ENCODE peak calls at places on chromosome 21, in seven cellular contexts. R is trophoblast cell, N is neuronal stem cell, H is H9, F is mesendoderm, C is IMR-90, X is H1. O is an unnamed sample.

GRCh38 chr21:27818847-27819246 is 852.0 kb upstream of the ADAMTS5 start:
- DNase-seq in R (no peak), N (no peak), H (no peak), F (no peak), C (no peak), X (no peak), O (peak; percentile 67)

GRCh38 chr21:38140192-38140905 is 116.4 kb upstream of the KCNJ15 start:
- DNase-seq in R (peak; percentile 49), N (no peak), H (no peak), F (no peak), C (peak; percentile 25), X (no peak), O (peak; percentile 71)

GRCh38 chr21:27077501-27077900 is 110.6 kb upstream of the ADAMTS5 start:
- DNase-seq in R (no peak), N (no peak), H (no peak), F (no peak), C (peak; percentile 17), X (no peak), O (peak; percentile 9)

GRCh38 chr21:36450511-36450910 is 29.4 kb downstream of the CLDN14 start:
- DNase-seq in R (no peak), N (no peak), H (no peak), F (no peak), C (peak; percentile 69), X (no peak), O (no peak)

GRCh38 chr21:29007801-29008200 is 11.3 kb downstream of the RWDD2B start:
- DNase-seq in R (peak; percentile 88), N (no peak), H (no peak), F (peak; percentile 52), C (peak; percentile 33), X (no peak), O (peak; percentile 87)

GRCh38 chr21:16536661-16537359 is 807.0 kb downstream of the USP25 start:
- DNase-seq in R (no peak), N (no peak), H (no peak), F (no peak), C (peak; percentile 6), X (no peak), O (no peak)

GRCh38 chr21:7957713-7958064 is 2563.7 kb upstream of the TPTE start:
- DNase-seq in R (no peak), N (no peak), H (no peak), F (no peak), C (no peak), X (no peak), O (no peak)

GRCh38 chr21:29238052-29238966 is 60.4 kb upstream of the BACH1 start:
- DNase-seq in R (no peak), N (no peak), H (no peak), F (no peak), C (peak; percentile 54), X (no peak), O (no peak)

GRCh38 chr21:17512245-17513213 is at the start of gene CXADR:
- DNase-seq in R (peak; percentile 13), N (peak; percentile 92), H (peak; percentile 93), F (peak; percentile 96), C (no peak), X (peak; percentile 94), O (peak; percentile 33)

GRCh38 chr21:38793060-38793459 is 12.7 kb upstream of the ETS2 start:
- DNase-seq in R (no peak), N (no peak), H (no peak), F (no peak), C (no peak), X (no peak), O (no peak)

GRCh38 chr21:38774152-38774551 is 31.6 kb upstream of the ETS2 start:
- DNase-seq in R (peak; percentile 73), N (no peak), H (no peak), F (no peak), C (no peak), X (no peak), O (no peak)

GRCh38 chr21:25491267-25491666 is 116.0 kb downstream of the MRPL39 start:
- DNase-seq in R (no peak), N (no peak), H (no peak), F (no peak), C (no peak), X (no peak), O (no peak)

GRCh38 chr21:27423073-27423472 is 456.2 kb upstream of the ADAMTS5 start:
- DNase-seq in R (peak; percentile 87), N (no peak), H (no peak), F (peak; percentile 66), C (peak; percentile 95), X (no peak), O (peak; percentile 91)

GRCh38 chr21:27759820-27760219 is 792.9 kb upstream of the ADAMTS5 start:
- DNase-seq in R (no peak), N (no peak), H (peak; percentile 24), F (peak; percentile 27), C (no peak), X (no peak), O (no peak)

GRCh38 chr21:43923391-43923790 is 58.4 kb downstream of the AGPAT3 start:
- DNase-seq in R (no peak), N (no peak), H (no peak), F (no peak), C (peak; percentile 11), X (no peak), O (no peak)

GRCh38 chr21:38818336-38818723 is 12.6 kb downstream of the ETS2 start:
- DNase-seq in R (no peak), N (no peak), H (no peak), F (no peak), C (no peak), X (no peak), O (no peak)

GRCh38 chr21:32726742-32727477 is 903 bp downstream of the SYNJ1 start:
- DNase-seq in R (peak; percentile 20), N (peak; percentile 30), H (no peak), F (peak; percentile 38), C (peak; percentile 18), X (no peak), O (peak; percentile 47)

GRCh38 chr21:39885119-39885848 is 18.0 kb downstream of the PCP4 start:
- DNase-seq in R (no peak), N (no peak), H (no peak), F (no peak), C (no peak), X (no peak), O (no peak)

GRCh38 chr21:15015622-15016471 is 49.0 kb downstream of the NRIP1 start:
- DNase-seq in R (peak; percentile 75), N (no peak), H (no peak), F (no peak), C (peak; percentile 91), X (no peak), O (peak; percentile 78)

GRCh38 chr21:16863541-16863940 is 649.3 kb upstream of the CXADR start:
- DNase-seq in R (no peak), N (no peak), H (no peak), F (no peak), C (no peak), X (no peak), O (peak; percentile 6)

GRCh38 chr21:29217818-29218252 is 80.9 kb upstream of the BACH1 start:
- DNase-seq in R (no peak), N (no peak), H (no peak), F (no peak), C (peak; percentile 99), X (no peak), O (peak; percentile 96)

GRCh38 chr21:25220169-25220568 is 387.1 kb downstream of the MRPL39 start:
- DNase-seq in R (no peak), N (no peak), H (no peak), F (no peak), C (no peak), X (no peak), O (no peak)

GRCh38 chr21:43702785-43703067 is 16.2 kb upstream of the PDXK start:
- DNase-seq in R (no peak), N (no peak), H (no peak), F (no peak), C (no peak), X (no peak), O (no peak)

GRCh38 chr21:27831821-27832569 is 865.1 kb upstream of the ADAMTS5 start:
- DNase-seq in R (no peak), N (no peak), H (no peak), F (no peak), C (peak; percentile 57), X (no peak), O (peak; percentile 82)

GRCh38 chr21:43719748-43720538 is 1.0 kb downstream of the PDXK start:
- DNase-seq in R (no peak), N (no peak), H (peak; percentile 34), F (no peak), C (no peak), X (no peak), O (peak; percentile 31)

GRCh38 chr21:30831194-30831765 is 1.7 kb upstream of the KRTAP7-1 start:
- DNase-seq in R (no peak), N (peak; percentile 8), H (peak; percentile 53), F (peak; percentile 85), C (no peak), X (peak; percentile 77), O (no peak)
- H2BK5ac ChIP-seq in R (no peak overlapping the region), N (no peak overlapping the region), H (no peak overlapping the region), F (no peak overlapping the region), C (no peak overlapping the region), X (no peak overlapping the region), O (no peak overlapping the region)

DNA sequence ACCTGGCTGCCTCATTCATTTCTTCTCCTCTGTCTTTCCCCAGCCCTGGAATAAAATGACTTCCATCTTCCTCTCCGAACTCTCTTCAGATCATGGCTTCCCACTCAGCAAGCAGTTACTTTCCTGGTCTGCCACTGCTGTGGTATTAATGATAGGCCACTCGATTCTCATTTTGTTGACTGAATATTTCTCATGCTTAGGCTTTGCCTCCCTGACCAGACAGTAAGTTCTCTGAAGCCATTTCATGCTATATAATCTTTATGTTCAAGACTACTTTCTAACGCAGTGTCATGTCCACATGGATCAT is 20.7 kb downstream of the RUNX1 start:
- DNase-seq in R (no peak), N (no peak), H (no peak), F (no peak), C (no peak), X (no peak), O (no peak)
- H4K8ac ChIP-seq in R (no peak overlapping the region), N (no peak overlapping the region), H (no peak overlapping the region), F (no peak overlapping the region), C (no peak overlapping the region), X (no peak overlapping the region), O (no peak overlapping the region)

DNA sequence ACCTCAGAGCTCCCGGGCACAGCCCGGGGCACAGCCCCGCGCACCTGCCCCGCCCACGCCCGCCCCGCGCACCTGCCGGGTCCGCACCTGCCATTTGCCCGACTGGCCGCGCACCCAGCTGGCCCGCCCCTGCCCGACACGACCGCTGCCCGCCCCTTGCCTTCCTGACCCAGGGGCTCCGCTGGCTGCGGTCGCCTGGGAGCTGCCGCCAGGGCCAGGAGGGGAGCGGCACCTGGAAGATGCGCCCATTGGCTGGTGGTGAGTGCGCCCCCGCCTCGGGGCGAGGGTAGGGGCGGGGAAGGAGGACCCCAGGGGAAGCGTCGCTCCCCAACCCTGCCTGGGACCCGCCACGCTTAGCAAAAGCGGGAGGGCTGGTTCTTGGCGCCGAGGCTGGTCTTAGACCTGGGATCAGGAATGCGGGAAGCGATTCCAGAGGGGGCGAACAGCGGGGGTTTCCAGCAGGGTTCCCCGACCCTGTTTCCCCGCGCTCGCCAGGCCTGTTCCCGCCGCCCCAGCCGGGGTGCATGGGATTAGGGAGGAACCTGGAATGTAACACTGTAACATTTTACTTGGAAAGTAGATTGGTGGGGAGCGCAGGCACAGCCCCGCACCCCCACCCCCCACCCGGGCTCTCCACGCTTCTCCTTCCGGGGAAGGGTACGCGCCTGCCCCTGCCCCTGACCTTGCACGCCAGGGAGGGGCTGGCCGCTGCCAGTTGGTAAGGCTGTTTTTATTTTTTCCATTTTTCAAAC is at the start of gene FAM3B:
- DNase-seq in R (peak; percentile 21), N (peak; percentile 15), H (peak; percentile 84), F (peak; percentile 27), C (no peak), X (peak; percentile 83), O (no peak)
- H3K27ac ChIP-seq in R (no peak within 1 kb of the TSS), N (no peak within 1 kb of the TSS), H (no peak within 1 kb of the TSS), F (no peak within 1 kb of the TSS), C (no peak within 1 kb of the TSS), X (no peak within 1 kb of the TSS), O (no peak within 1 kb of the TSS)

GRCh38 chr21:45522986-45523385 is 19.3 kb downstream of the SLC19A1 start:
- DNase-seq in R (no peak), N (no peak), H (no peak), F (no peak), C (no peak), X (no peak), O (no peak)
- H2BK5ac ChIP-seq in R (no peak overlapping the region), N (no peak overlapping the region), H (no peak overlapping the region), F (no peak overlapping the region), C (no peak overlapping the region), X (no peak overlapping the region), O (no peak overlapping the region)